ENCODE peak calls at places on chromosomes 11 and 22, in six cellular contexts. X is A549, A is upper lobe of left lung, J is HepG2, T is GM12878, Y is K562. V is an unnamed sample. For H3K9me3, the result is how much of the 10 kb centered on the place peaks cover.

GRCh38 chr11:43810929-43811596 is 69.6 kb upstream of the ALKBH3 start:
- ATAC-seq in J (no peak), A (no peak), T (no peak), Y (peak), X (no peak), V (no peak)

GRCh38 chr11:93817426-93818348 is 32.7 kb downstream of the VSTM5 start:
- ATAC-seq in A (no peak), J (no peak), T (no peak), Y (no peak), X (no peak), V (no peak)

GRCh38 chr11:2811206-2812091 is 74.1 kb downstream of the CDKN1C start:
- ATAC-seq in J (no peak), Y (peak), T (no peak), X (no peak), A (no peak), V (no peak)

GRCh38 chr22:17712441-17712840 is 61.8 kb downstream of the BID start:
- ATAC-seq in J (no peak), Y (no peak), X (no peak), A (no peak), T (no peak), V (no peak)

GRCh38 chr11:116257092-116257491 is 515.7 kb downstream of the BUD13 start:
- ATAC-seq in X (no peak), Y (peak), J (no peak), A (no peak), T (peak), V (no peak)

GRCh38 chr11:117828641-117829368 is 4.3 kb upstream of the FXYD2 start:
- ATAC-seq in T (peak), J (peak), X (peak), Y (peak), A (peak), V (peak)

GRCh38 chr22:20532256-20532993 is 25.0 kb downstream of the MED15 start:
- ATAC-seq in A (no peak), X (no peak), Y (peak), T (no peak), J (no peak), V (no peak)

GRCh38 chr11:127640822-127641485 is 640.4 kb upstream of the KIRREL3 start:
- ATAC-seq in Y (no peak), A (no peak), T (no peak), X (no peak), J (no peak), V (no peak)

GRCh38 chr11:9787981-9788521 is 124.2 kb downstream of the SWAP70 start:
- ATAC-seq in A (no peak), X (no peak), Y (no peak), J (no peak), T (no peak), V (peak)

GRCh38 chr22:44600386-44600785 is 101.6 kb upstream of the PRR5 start:
- ATAC-seq in T (no peak), J (no peak), X (no peak), A (no peak), Y (no peak), V (no peak)

GRCh38 chr22:43144949-43145348 is 1.8 kb upstream of the MCAT start:
- ATAC-seq in T (no peak), J (no peak), A (no peak), Y (no peak), X (no peak), V (no peak)

GRCh38 chr22:40352763-40353162 is 6.5 kb downstream of the ADSL start:
- ATAC-seq in Y (no peak), T (no peak), A (no peak), J (no peak), X (no peak), V (no peak)

GRCh38 chr11:44885065-44885777 is 65.5 kb downstream of the TP53I11 start:
- ATAC-seq in T (no peak), Y (no peak), A (no peak), J (no peak), X (no peak), V (no peak)

GRCh38 chr22:50084085-50084484 is 1.1 kb downstream of the MLC1 start:
- ATAC-seq in J (no peak), T (no peak), A (no peak), Y (no peak), X (no peak), V (no peak)

GRCh38 chr11:3231851-3232744 is at the start of gene MRGPRE:
- ATAC-seq in X (peak), Y (peak), J (peak), T (no peak), A (peak), V (no peak)

GRCh38 chr11:69088676-69089146 is 40.0 kb downstream of the TPCN2 start:
- ATAC-seq in Y (peak), A (peak), T (peak), J (peak), X (peak), V (peak)

GRCh38 chr22:44710474-44711235 is 8.7 kb downstream of the PRR5 start:
- ATAC-seq in T (peak), J (peak), Y (peak), X (no peak), A (no peak), V (no peak)

GRCh38 chr11:121418625-121419114 is 33.4 kb upstream of the SORL1 start:
- ATAC-seq in Y (no peak), A (peak), J (peak), T (peak), X (no peak), V (no peak)

GRCh38 chr11:121417607-121418006 is 34.5 kb upstream of the SORL1 start:
- ATAC-seq in T (no peak), Y (no peak), J (no peak), A (no peak), X (no peak), V (no peak)

GRCh38 chr11:121414141-121414918 is 37.8 kb upstream of the SORL1 start:
- ATAC-seq in J (no peak), T (no peak), A (no peak), Y (no peak), X (no peak), V (no peak)

GRCh38 chr11:121415861-121416260 is 36.3 kb upstream of the SORL1 start:
- ATAC-seq in X (no peak), A (no peak), T (no peak), Y (no peak), J (no peak), V (no peak)

GRCh38 chr11:121416909-121417567 is 35.1 kb upstream of the SORL1 start:
- ATAC-seq in J (no peak), Y (no peak), T (peak), A (peak), X (no peak), V (peak)
- TF ChIP-seq EP300 in J (no peak), Y (no peak), T (peak), A (no peak), X (no peak), V (no peak)

GRCh38 chr22:48940266-48940987 is 887.2 kb downstream of the BRD1 start:
- ATAC-seq in T (no peak), X (no peak), A (no peak), J (no peak), Y (no peak), V (no peak)
- H3K9me3 ChIP-seq in T (under half), X (under half), A (under half), J (under half), Y (under half), V (under half)

DNA sequence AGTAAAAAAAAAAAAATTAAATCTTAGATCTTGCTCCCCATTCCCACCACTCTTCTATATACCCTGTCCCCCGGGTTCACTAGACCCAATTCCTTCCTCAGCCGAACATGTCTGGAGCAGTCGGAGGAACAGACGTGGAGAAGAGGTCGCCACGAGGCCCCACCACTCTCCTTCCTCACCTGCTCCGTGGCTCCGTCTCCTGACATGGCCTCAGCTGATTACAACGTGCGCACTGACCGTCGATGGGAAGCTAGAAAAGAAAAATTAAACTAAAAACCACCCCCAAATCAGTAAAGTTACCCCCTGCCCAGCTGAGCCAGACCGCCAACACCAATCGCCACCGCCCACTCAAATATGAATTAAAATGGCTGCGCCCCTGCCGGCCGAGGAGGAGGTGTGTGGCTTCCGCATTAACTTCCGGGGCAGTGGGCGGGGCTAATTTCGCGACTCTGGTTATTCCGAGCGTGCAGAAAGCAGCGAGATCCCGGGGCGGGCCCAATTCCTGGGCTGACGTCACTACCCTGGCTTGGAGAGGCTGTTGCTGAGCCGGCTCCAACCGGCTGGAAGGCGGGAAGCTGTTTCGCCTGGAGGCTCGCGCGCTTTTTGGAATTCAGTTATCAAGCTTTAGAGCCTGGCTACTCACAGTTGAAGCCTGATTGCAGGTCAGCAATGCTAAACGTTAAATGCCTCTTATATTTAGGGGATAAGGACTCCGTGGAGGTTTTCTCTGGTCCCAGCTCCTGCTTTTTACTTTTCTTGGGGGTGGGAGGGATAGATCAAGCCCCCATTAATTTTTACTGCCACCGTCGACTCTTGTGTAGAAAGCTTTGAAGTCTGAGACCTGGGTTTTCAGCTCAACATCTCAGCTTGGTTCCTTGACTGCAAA is at the start of gene CSTF3:
- ATAC-seq in T (peak), J (peak), X (peak), A (peak), Y (peak), V (peak)
- TF ChIP-seq EP300 in T (no peak), J (peak), X (no peak), A (no peak), Y (peak), V (no peak)

GRCh38 chr11:35974878-35975578 is 31.2 kb downstream of the LDLRAD3 start:
- ATAC-seq in X (no peak), J (no peak), A (no peak), T (no peak), Y (no peak), V (no peak)
- H3K9me3 ChIP-seq in X (under half), J (under half), A (under half), T (under half), Y (under half), V (under half)

GRCh38 chr22:26981520-26981919 is 324.1 kb downstream of the MIAT start:
- ATAC-seq in T (no peak), J (no peak), Y (no peak), A (no peak), X (no peak), V (peak)
- TF ChIP-seq EP300 in T (no peak), J (no peak), Y (no peak), A (no peak), X (no peak), V (no peak)